ENCODE peak calls at places on chromosomes 3 and 15, in ten cellular contexts. A is fibroblast of mammary gland; W is NCI-H1105; Y is Kasumi-1; M is neural crest cell; T is lung microvascular endothelial cell; Q is amniotic stem cell; N is posterior cingulate gyrus; G is fibroblast of villous mesenchyme; P is activated CD4-positive, alpha-beta T cell treated with anti-CD3 and anti-CD28 coated beads, Interleukin-2, amount 50 U/mL, for 4 hours. H is an unnamed sample.

GRCh38 chr3:117998071-117998470 is 1036.6 kb downstream of the IGSF11 start:
- DNase-seq in A (peak; percentile 29), W (no peak), Y (no peak), M (no peak), T (no peak), Q (no peak), N (peak; percentile 64), G (no peak), P (no peak), H (no peak)

GRCh38 chr3:149443545-149443912 is 31.0 kb upstream of the TM4SF4 start:
- DNase-seq in A (no peak), W (no peak), Y (no peak), M (no peak), T (no peak), Q (no peak), N (no peak), G (no peak), P (no peak), H (no peak)

GRCh38 chr3:184559336-184559735 is 2.2 kb upstream of the EPHB3 start:
- DNase-seq in A (no peak), W (peak; percentile 21), Y (no peak), M (no peak), T (no peak), Q (no peak), N (peak; percentile 73), G (no peak), P (no peak), H (no peak)

GRCh38 chr3:40847571-40847992 is 322.8 kb downstream of the ZNF621 start:
- DNase-seq in A (peak; percentile 6), W (no peak), Y (no peak), M (no peak), T (peak; percentile 44), Q (no peak), N (no peak), G (peak; percentile 8), P (no peak), H (no peak)

GRCh38 chr3:181791380-181791779 is 79.7 kb downstream of the SOX2 start:
- DNase-seq in A (peak; percentile 4), W (no peak), Y (no peak), M (no peak), T (no peak), Q (no peak), N (no peak), G (no peak), P (no peak), H (no peak)

GRCh38 chr15:81222007-81222406 is 25.3 kb downstream of the IL16 start:
- DNase-seq in A (no peak), W (no peak), Y (no peak), M (no peak), T (no peak), Q (no peak), N (no peak), G (no peak), P (no peak), H (no peak)

GRCh38 chr3:188697127-188697526 is 474.6 kb upstream of the TPRG1 start:
- DNase-seq in A (no peak), W (no peak), Y (no peak), M (no peak), T (no peak), Q (no peak), N (no peak), G (no peak), P (no peak), H (no peak)

GRCh38 chr3:149114458-149114857 is 15.0 kb upstream of the HPS3 start:
- DNase-seq in A (no peak), W (no peak), Y (no peak), M (no peak), T (no peak), Q (no peak), N (no peak), G (no peak), P (no peak), H (no peak)

GRCh38 chr15:83604549-83604948 is 49.4 kb upstream of the ADAMTSL3 start:
- DNase-seq in A (no peak), W (no peak), Y (no peak), M (no peak), T (no peak), Q (no peak), N (no peak), G (no peak), P (no peak), H (no peak)

GRCh38 chr3:114508976-114509375 is 215.1 kb downstream of the TIGIT start:
- DNase-seq in A (no peak), W (no peak), Y (no peak), M (no peak), T (no peak), Q (no peak), N (no peak), G (peak; percentile 47), P (no peak), H (no peak)

GRCh38 chr3:53170325-53171108 is 9.5 kb downstream of the PRKCD start:
- DNase-seq in A (no peak), W (no peak), Y (peak; percentile 67), M (no peak), T (no peak), Q (no peak), N (no peak), G (no peak), P (no peak), H (no peak)

GRCh38 chr15:61748529-61748928 is 311.7 kb downstream of the VPS13C start:
- DNase-seq in A (peak; percentile 96), W (no peak), Y (no peak), M (no peak), T (no peak), Q (no peak), N (no peak), G (peak; percentile 6), P (no peak), H (no peak)

GRCh38 chr3:190424478-190425439 is 24.9 kb downstream of the TMEM207 start:
- DNase-seq in A (peak; percentile 82), W (peak; percentile 69), Y (peak; percentile 64), M (peak; percentile 19), T (peak; percentile 82), Q (peak; percentile 48), N (no peak), G (peak; percentile 72), P (peak; percentile 3), H (peak; percentile 55)

GRCh38 chr3:127676456-127676855 is 3.7 kb downstream of the ABTB1 start:
- DNase-seq in A (no peak), W (no peak), Y (no peak), M (no peak), T (no peak), Q (no peak), N (no peak), G (no peak), P (no peak), H (no peak)

GRCh38 chr3:988790-989189 is 104.0 kb upstream of the CNTN6 start:
- DNase-seq in A (no peak), W (no peak), Y (no peak), M (no peak), T (no peak), Q (no peak), N (no peak), G (no peak), P (no peak), H (no peak)

GRCh38 chr3:13282986-13283876 is 136.9 kb downstream of the NUP210 start:
- DNase-seq in A (no peak), W (no peak), Y (peak; percentile 65), M (no peak), T (peak; percentile 71), Q (no peak), N (peak; percentile 78), G (no peak), P (no peak), H (peak; percentile 69)

GRCh38 chr3:194489736-194490612 is 3.2 kb upstream of the ATP13A3 start:
- DNase-seq in A (peak; percentile 57), W (no peak), Y (no peak), M (no peak), T (no peak), Q (no peak), N (no peak), G (peak; percentile 67), P (no peak), H (no peak)

GRCh38 chr15:80828796-80829195 is 49.6 kb downstream of the CEMIP start:
- DNase-seq in A (no peak), W (no peak), Y (peak; percentile 34), M (no peak), T (no peak), Q (no peak), N (no peak), G (no peak), P (no peak), H (no peak)

GRCh38 chr15:96553006-96553405 is 222.5 kb downstream of the NR2F2 start:
- DNase-seq in A (peak; percentile 6), W (no peak), Y (no peak), M (no peak), T (no peak), Q (no peak), N (no peak), G (no peak), P (no peak), H (no peak)

GRCh38 chr3:122067588-122068240 is 12.6 kb downstream of the CD86 start:
- DNase-seq in A (no peak), W (no peak), Y (peak; percentile 29), M (no peak), T (no peak), Q (no peak), N (no peak), G (no peak), P (no peak), H (no peak)

GRCh38 chr3:3600665-3601340 is 198.4 kb upstream of the LRRN1 start:
- DNase-seq in A (no peak), W (no peak), Y (no peak), M (no peak), T (no peak), Q (no peak), N (no peak), G (no peak), P (no peak), H (no peak)